ENCODE peak calls at places on chromosomes 4 and X, in seven cellular contexts. M is hepatocyte; E is activated naive CD4-positive, alpha-beta T cell; Y is ELF-1; K is testis; X is stimulated activated CD4-positive, alpha-beta T cell treated with anti-CD3 and anti-CD28 coated beads, Interleukin-2, amount 100 ng/mL, for 48 hours; S is HS-5. D is an unnamed sample.

GRCh38 chr4:68299492-68300457 is 50.1 kb downstream of the YTHDC1 start:
- DNase-seq in S (no peak), K (no peak), Y (no peak), M (no peak), E (no peak), X (no peak), D (no peak)

GRCh38 chr4:57044279-57044678 is 65.6 kb downstream of the POLR2B start:
- DNase-seq in X (no peak), M (no peak), K (no peak), E (no peak), Y (no peak), S (no peak), D (no peak)

GRCh38 chrX:96407501-96407900 is 277.1 kb upstream of the DIAPH2 start:
- DNase-seq in M (peak; percentile 55), X (no peak), K (peak; percentile 19), E (no peak), Y (no peak), S (peak; percentile 5), D (no peak)

GRCh38 chrX:47629419-47630210 is at the start of gene CFP:
- DNase-seq in M (no peak), Y (no peak), X (no peak), K (no peak), S (no peak), E (peak; percentile 21), D (no peak)

GRCh38 chrX:108019382-108019857 is 25.4 kb upstream of the VSIG1 start:
- DNase-seq in Y (no peak), S (no peak), E (no peak), K (no peak), M (no peak), X (no peak), D (no peak)

GRCh38 chrX:19893722-19894121 is 6.3 kb upstream of the SH3KBP1 start:
- DNase-seq in Y (no peak), K (no peak), X (no peak), E (no peak), S (no peak), M (no peak), D (no peak)

GRCh38 chrX:112863850-112864249 is 23.2 kb upstream of the AMOT start:
- DNase-seq in E (no peak), K (no peak), S (no peak), Y (no peak), X (no peak), M (no peak), D (no peak)

GRCh38 chr4:40736910-40737309 is 12.8 kb upstream of the NSUN7 start:
- DNase-seq in X (no peak), E (no peak), M (peak; percentile 28), K (no peak), S (no peak), Y (no peak), D (no peak)

GRCh38 chr4:174983128-174983750 is 65.1 kb downstream of the ADAM29 start:
- DNase-seq in S (no peak), Y (no peak), X (no peak), K (no peak), E (no peak), M (no peak), D (no peak)

GRCh38 chrX:118181030-118181429 is 64.4 kb upstream of the KLHL13 start:
- DNase-seq in K (no peak), E (no peak), X (no peak), M (no peak), S (no peak), Y (no peak), D (no peak)

GRCh38 chr4:182504440-182504839 is 261.2 kb downstream of the TENM3 start:
- DNase-seq in X (no peak), K (no peak), E (no peak), M (no peak), Y (no peak), S (no peak), D (no peak)

GRCh38 chrX:74389016-74389415 is 32.3 kb upstream of the SLC16A2 start:
- DNase-seq in Y (no peak), X (no peak), M (no peak), S (no peak), E (no peak), K (no peak), D (no peak)

GRCh38 chr4:28490669-28491068 is 1630.0 kb downstream of the STIM2 start:
- DNase-seq in E (no peak), S (no peak), X (no peak), Y (no peak), K (no peak), M (no peak), D (no peak)

GRCh38 chrX:149274516-149275105 is 230.5 kb downstream of the IDS start:
- DNase-seq in X (no peak), K (no peak), S (no peak), Y (peak; percentile 9), M (no peak), E (no peak), D (no peak)

GRCh38 chrX:40778861-40779575 is 43.7 kb upstream of the MED14 start:
- DNase-seq in Y (no peak), S (no peak), M (no peak), K (no peak), X (no peak), E (no peak), D (no peak)

D was measured in esophagus squamous epithelium.